ENCODE peak calls at places on chromosome 22, in four cellular contexts. M is ACHN; C is activated naive CD4-positive, alpha-beta T cell treated with Interleukin-2 at 50 U/mL for 16 hours; E is BJ. J is an unnamed sample.
A peak's percentile ranks its signal among the peaks of the same experiment; 100 is the strongest.

GRCh38 chr22:31451709-31452571 is 37.7 kb downstream of the EIF4ENIF1 start:
- DNase-seq in M (peak; percentile 64), C (no peak), E (peak; percentile 31), J (peak; percentile 62)

GRCh38 chr22:34973016-34973415 is 92.9 kb upstream of the ISX start:
- DNase-seq in M (no peak), C (no peak), E (no peak), J (no peak)

GRCh38 chr22:50035976-50036375 is 22.1 kb downstream of the TTLL8 start:
- DNase-seq in M (no peak), C (no peak), E (no peak), J (no peak)

GRCh38 chr22:36986242-36986821 is 32.9 kb downstream of the TST start:
- DNase-seq in M (no peak), C (peak; percentile 38), E (no peak), J (no peak)

GRCh38 chr22:17867160-17867785 is 93.0 kb upstream of the BID start:
- DNase-seq in M (no peak), C (no peak), E (no peak), J (no peak)

GRCh38 chr22:20234314-20234682 is 33.8 kb downstream of the RTN4R start:
- DNase-seq in M (no peak), C (no peak), E (no peak), J (no peak)

GRCh38 chr22:17785185-17786184 is 11.2 kb upstream of the BID start:
- DNase-seq in M (peak; percentile 44), C (peak; percentile 75), E (no peak), J (peak; percentile 42)

GRCh38 chr22:46774456-46775363 is 12.3 kb downstream of the TBC1D22A start:
- DNase-seq in M (no peak), C (peak; percentile 29), E (no peak), J (no peak)

GRCh38 chr22:32317524-32317923 is 40.1 kb upstream of the RFPL3 start:
- DNase-seq in M (no peak), C (no peak), E (no peak), J (no peak)

GRCh38 chr22:30325724-30326703 is 727 bp downstream of the TBC1D10A start:
- DNase-seq in M (no peak), C (no peak), E (no peak), J (peak; percentile 47)

GRCh38 chr22:41074941-41075710 is 17.3 kb upstream of the EP300 start:
- DNase-seq in M (no peak), C (no peak), E (no peak), J (no peak)

GRCh38 chr22:26285632-26286031 is 116.4 kb downstream of the SEZ6L start:
- DNase-seq in M (no peak), C (no peak), E (no peak), J (no peak)

GRCh38 chr22:19527321-19527721 is 3.1 kb upstream of the CLDN5 start:
- DNase-seq in M (no peak), C (no peak), E (no peak), J (peak; percentile 1)

GRCh38 chr22:30989473-30989872 is 20.4 kb downstream of the TUG1 start:
- DNase-seq in M (no peak), C (no peak), E (no peak), J (no peak)

GRCh38 chr22:50329236-50329635 is 2.4 kb upstream of the DENND6B start:
- DNase-seq in M (no peak), C (no peak), E (no peak), J (peak; percentile 52)

GRCh38 chr22:46041642-46042041 is 64.7 kb upstream of the WNT7B start:
- DNase-seq in M (no peak), C (no peak), E (no peak), J (no peak)

GRCh38 chr22:36026741-36027140 is 1.9 kb downstream of the RBFOX2 start:
- DNase-seq in M (peak; percentile 39), C (no peak), E (no peak), J (peak; percentile 71)

J was measured in mesenchymal stem cell.